ENCODE peak calls at places on chromosomes 2 and 18, in four cellular contexts. F is neural progenitor cell, Y is foreskin fibroblast, P is AG09309. O is an unnamed sample.

GRCh38 chr18:12621737-12622306 is 36.1 kb downstream of the SPIRE1 start:
- DNase-seq in F (no peak), Y (peak; percentile 86), P (no peak), O (no peak)

GRCh38 chr2:7324706-7325105 is 407.5 kb downstream of the RNF144A start:
- DNase-seq in F (peak; percentile 52), Y (no peak), P (no peak), O (no peak)

GRCh38 chr18:77106331-77106730 is 26.3 kb downstream of the MBP start:
- DNase-seq in F (no peak), Y (no peak), P (no peak), O (no peak)

GRCh38 chr2:231411871-231412615 is 16.5 kb downstream of the B3GNT7 start:
- DNase-seq in F (peak; percentile 94), Y (peak; percentile 94), P (peak; percentile 21), O (no peak)

GRCh38 chr2:127623388-127624320 is 22.3 kb upstream of the GPR17 start:
- DNase-seq in F (no peak), Y (peak; percentile 32), P (no peak), O (no peak)

GRCh38 chr2:210128961-210129360 is 42.2 kb downstream of the KANSL1L start:
- DNase-seq in F (no peak), Y (no peak), P (no peak), O (no peak)

GRCh38 chr2:144233226-144234114 is 286.4 kb downstream of the ZEB2 start:
- DNase-seq in F (no peak), Y (no peak), P (no peak), O (no peak)

GRCh38 chr2:95275151-95275515 is 884 bp downstream of the PROM2 start:
- DNase-seq in F (no peak), Y (no peak), P (no peak), O (no peak)

GRCh38 chr18:3027301-3027700 is 14.4 kb upstream of the LPIN2 start:
- DNase-seq in F (no peak), Y (no peak), P (no peak), O (no peak)

GRCh38 chr2:17580319-17580715 is 39.8 kb downstream of the VSNL1 start:
- DNase-seq in F (no peak), Y (no peak), P (no peak), O (no peak)

GRCh38 chr2:135825855-135826190 is 11.2 kb downstream of the LCT start:
- DNase-seq in F (no peak), Y (no peak), P (no peak), O (no peak)

GRCh38 chr2:147017976-147018645 is 826.7 kb upstream of the ACVR2A start:
- DNase-seq in F (no peak), Y (peak; percentile 70), P (no peak), O (no peak)

GRCh38 chr2:66463206-66463605 is 28.3 kb downstream of the MEIS1 start:
- DNase-seq in F (no peak), Y (peak; percentile 44), P (no peak), O (no peak)

GRCh38 chr2:39593439-39594393 is 72.0 kb upstream of the TMEM178A start:
- DNase-seq in F (peak; percentile 68), Y (peak; percentile 76), P (peak; percentile 74), O (peak; percentile 37)

GRCh38 chr2:9463698-9464034 is 10.7 kb upstream of the IAH1 start:
- DNase-seq in F (no peak), Y (peak; percentile 48), P (no peak), O (no peak)

GRCh38 chr2:165833156-165833555 is 39.1 kb upstream of the GALNT3 start:
- DNase-seq in F (no peak), Y (peak; percentile 70), P (peak; percentile 16), O (no peak)

GRCh38 chr2:235496239-235496621 is 2.4 kb downstream of the AGAP1 start:
- DNase-seq in F (no peak), Y (peak; percentile 57), P (no peak), O (no peak)

GRCh38 chr18:75003764-75004690 is 204.9 kb downstream of the PTGR3 start:
- DNase-seq in F (no peak), Y (no peak), P (no peak), O (no peak)

GRCh38 chr2:182946949-182947348 is 80.5 kb upstream of the FRZB start:
- DNase-seq in F (no peak), Y (no peak), P (no peak), O (no peak)

GRCh38 chr2:10278029-10278762 is 24.5 kb upstream of the HPCAL1 start:
- DNase-seq in F (no peak), Y (peak; percentile 77), P (no peak), O (peak; percentile 17)

GRCh38 chr18:33584845-33585775 is 7.1 kb downstream of the ASXL3 start:
- DNase-seq in F (peak; percentile 77), Y (no peak), P (no peak), O (no peak)

GRCh38 chr2:85133751-85134254 is 611 bp downstream of the TCF7L1 start:
- DNase-seq in F (no peak), Y (peak; percentile 59), P (no peak), O (no peak)

GRCh38 chr2:50751255-50752069 is 280.5 kb downstream of the NRXN1 start:
- DNase-seq in F (no peak), Y (no peak), P (no peak), O (no peak)

GRCh38 chr2:50748652-50749174 is 283.2 kb downstream of the NRXN1 start:
- DNase-seq in F (no peak), Y (no peak), P (no peak), O (no peak)

GRCh38 chr2:50743471-50743870 is 288.5 kb downstream of the NRXN1 start:
- DNase-seq in F (no peak), Y (no peak), P (no peak), O (no peak)

GRCh38 chr2:50749226-50749625 is 282.7 kb downstream of the NRXN1 start:
- DNase-seq in F (peak; percentile 35), Y (no peak), P (no peak), O (no peak)

DNA sequence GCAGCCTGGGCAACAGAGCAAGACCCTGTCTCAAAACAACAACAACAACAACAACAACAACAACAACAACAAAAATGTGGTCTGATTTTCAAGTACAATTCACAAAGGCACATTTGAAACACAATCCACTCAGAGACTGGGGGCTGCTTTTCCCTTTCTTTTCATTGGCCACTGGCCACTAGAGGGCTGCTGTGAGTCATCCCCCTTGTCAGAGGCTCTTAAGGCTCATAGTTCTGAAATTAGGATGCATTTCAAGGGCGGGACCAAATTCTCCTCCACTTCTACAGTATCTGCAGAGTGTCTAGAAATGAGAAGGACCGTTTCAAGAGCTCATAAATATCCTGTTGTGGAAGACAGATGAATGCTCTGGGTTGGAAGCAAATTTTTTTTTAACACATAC is 285.4 kb downstream of the NRXN1 start:
- DNase-seq in F (peak; percentile 40), Y (peak; percentile 4), P (no peak), O (no peak)
- TF ChIP-seq CTCF in F (peak; percentile 69), Y (peak; percentile 10), P (no peak), O (peak; percentile 35)

DNA sequence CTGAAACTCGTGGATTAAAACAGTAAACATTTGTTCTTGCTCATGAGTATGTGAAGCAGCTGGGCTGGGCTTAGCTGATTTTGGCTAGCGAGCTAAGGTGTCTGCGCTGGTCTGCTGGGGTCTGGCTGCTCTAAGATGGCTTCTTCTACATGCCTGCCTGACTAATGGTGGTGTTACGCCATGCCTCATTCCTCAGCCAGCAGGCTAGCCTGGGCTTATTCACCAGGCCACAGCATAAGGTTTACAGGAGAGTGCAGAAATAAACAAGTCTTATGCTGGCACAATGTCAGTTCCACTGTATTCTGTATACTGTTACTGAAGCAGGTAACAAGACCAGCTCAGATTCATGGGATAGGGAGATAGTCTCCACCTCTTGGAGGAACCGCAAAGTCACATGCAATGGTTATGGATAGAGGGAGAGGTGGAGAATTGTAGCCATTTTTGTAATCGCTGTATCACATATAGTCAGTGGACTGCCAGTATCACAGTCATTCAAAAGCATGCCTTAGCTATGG is 80.0 kb downstream of the RHBDD1 start:
- DNase-seq in F (no peak), Y (peak; percentile 90), P (peak; percentile 53), O (no peak)
- H3K4me3 ChIP-seq in F (no peak overlapping the region), Y (no peak overlapping the region), P (no peak overlapping the region), O (no peak overlapping the region)

GRCh38 chr2:191544511-191545062 is 133.3 kb upstream of the NABP1 start:
- DNase-seq in F (no peak), Y (no peak), P (no peak), O (no peak)

GRCh38 chr2:191533693-191534175 is 144.2 kb upstream of the NABP1 start:
- DNase-seq in F (no peak), Y (peak; percentile 28), P (no peak), O (no peak)

GRCh38 chr2:191538334-191538910 is 139.5 kb upstream of the NABP1 start:
- DNase-seq in F (no peak), Y (no peak), P (no peak), O (no peak)

GRCh38 chr2:191540681-191541080 is 137.3 kb upstream of the NABP1 start:
- DNase-seq in F (no peak), Y (no peak), P (no peak), O (no peak)

GRCh38 chr2:191539068-191539467 is 138.9 kb upstream of the NABP1 start:
- DNase-seq in F (peak; percentile 75), Y (peak; percentile 63), P (no peak), O (no peak)
- TF ChIP-seq CTCF in F (peak; percentile 71), Y (peak; percentile 68), P (peak; percentile 60), O (peak; percentile 51)

GRCh38 chr2:36359006-36359580 is 3.5 kb downstream of the CRIM1 start:
- DNase-seq in F (no peak), Y (no peak), P (no peak), O (no peak)
- H3K4me3 ChIP-seq in F (no peak overlapping the region), Y (peak overlapping the region; percentile 88), P (peak overlapping the region; percentile 96), O (peak overlapping the region; percentile 72)

GRCh38 chr18:8717011-8717770 is 11.8 kb downstream of the MTCL1 start:
- DNase-seq in F (peak; percentile 77), Y (no peak), P (no peak), O (no peak)
- TF ChIP-seq CTCF in F (peak; percentile 22), Y (no peak), P (no peak), O (no peak)

GRCh38 chr2:218127929-218128455 is 2.2 kb downstream of the CXCR2 start:
- DNase-seq in F (no peak), Y (no peak), P (no peak), O (no peak)

GRCh38 chr2:218123986-218124385 is 1.8 kb upstream of the CXCR2 start:
- DNase-seq in F (no peak), Y (no peak), P (no peak), O (no peak)

GRCh38 chr2:218128781-218129478 is 3.1 kb downstream of the CXCR2 start:
- DNase-seq in F (no peak), Y (no peak), P (no peak), O (no peak)

GRCh38 chr2:218125095-218125494 is 733 bp upstream of the CXCR2 start:
- DNase-seq in F (no peak), Y (peak; percentile 6), P (no peak), O (no peak)

DNA sequence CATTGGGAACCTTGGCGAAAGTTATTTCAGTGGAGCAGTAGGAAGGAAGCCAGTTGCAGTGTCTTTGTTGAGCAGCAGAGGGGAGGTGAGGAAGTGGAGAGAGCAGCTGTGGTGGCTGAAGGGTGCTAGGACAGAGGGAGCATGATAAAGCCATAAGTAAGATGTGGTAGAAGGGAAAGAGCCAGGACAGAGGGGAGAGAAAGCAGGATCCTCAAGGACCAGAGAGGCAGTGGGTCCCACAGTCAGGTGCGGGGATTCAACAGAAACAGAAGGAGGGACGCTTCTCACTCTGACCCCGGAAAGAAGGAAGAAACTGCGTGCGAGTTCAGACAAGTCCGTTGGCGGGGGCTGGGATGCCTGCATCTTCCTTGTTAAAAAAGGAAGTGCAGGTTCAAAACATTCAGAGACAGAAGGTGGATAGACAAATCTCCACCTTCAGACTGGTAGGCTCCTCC is at the start of gene CXCR2:
- DNase-seq in F (no peak), Y (no peak), P (no peak), O (no peak)
- H3K4me3 ChIP-seq in F (no peak within 1 kb of the TSS), Y (no peak within 1 kb of the TSS), P (no peak within 1 kb of the TSS), O (no peak within 1 kb of the TSS)